ENCODE peak calls at places on chromosomes 6 and 20, in six cellular contexts. W, B, M, E, Q and N are unnamed samples.

GRCh38 chr6:73231986-73232391 is 6.7 kb upstream of the KHDC1L start:
- DNase-seq in W (peak; percentile 21), M (no peak), B (no peak), E (peak; percentile 57), Q (no peak), N (no peak)

GRCh38 chr6:19536838-19537237 is 300.3 kb upstream of the ID4 start:
- DNase-seq in Q (no peak), E (no peak), B (no peak), M (no peak), W (no peak), N (no peak)

GRCh38 chr20:4601630-4602296 is 119.9 kb upstream of the PRND start:
- DNase-seq in B (peak; percentile 78), W (peak; percentile 48), E (peak; percentile 60), M (no peak), Q (no peak), N (no peak)

GRCh38 chr20:53539516-53539915 is 54.1 kb downstream of the ZNF217 start:
- DNase-seq in M (no peak), W (peak; percentile 20), Q (no peak), E (no peak), B (no peak), N (no peak)

GRCh38 chr20:57761413-57761734 is 51.6 kb upstream of the PMEPA1 start:
- DNase-seq in M (no peak), B (no peak), W (no peak), Q (no peak), E (no peak), N (no peak)

GRCh38 chr20:13211956-13212618 is 9.0 kb upstream of the ISM1 start:
- DNase-seq in B (no peak), M (no peak), E (no peak), W (no peak), Q (no peak), N (no peak)

GRCh38 chr20:29319725-29320124 is 1937.7 kb upstream of the DEFB115 start:
- DNase-seq in W (no peak), Q (no peak), E (no peak), B (no peak), M (no peak), N (no peak)

GRCh38 chr20:41366546-41367392 is at the start of gene EMILIN3:
- DNase-seq in E (no peak), B (no peak), Q (no peak), W (no peak), M (no peak), N (peak; percentile 66)

GRCh38 chr20:57198359-57199072 is 67.9 kb downstream of the BMP7 start:
- DNase-seq in Q (no peak), M (no peak), B (no peak), W (peak; percentile 39), E (no peak), N (no peak)

GRCh38 chr6:81894788-81895221 is 142.3 kb upstream of the TENT5A start:
- DNase-seq in Q (no peak), W (peak; percentile 60), B (peak; percentile 69), M (peak; percentile 33), E (no peak), N (no peak)

GRCh38 chr6:105993769-105994521 is 92.2 kb upstream of the PRDM1 start:
- DNase-seq in B (peak; percentile 13), M (no peak), Q (peak; percentile 51), E (no peak), W (peak; percentile 42), N (no peak)

GRCh38 chr6:161169690-161170089 is 104.2 kb downstream of the AGPAT4 start:
- DNase-seq in M (peak; percentile 81), E (peak; percentile 54), W (peak; percentile 82), B (no peak), Q (no peak), N (no peak)

GRCh38 chr6:73774311-73774766 is 78.3 kb downstream of the CD109 start:
- DNase-seq in W (peak; percentile 91), B (peak; percentile 66), Q (no peak), E (peak; percentile 71), M (peak; percentile 99), N (no peak)

GRCh38 chr6:155297669-155298068 is 16.6 kb downstream of the TFB1M start:
- DNase-seq in M (no peak), W (no peak), B (no peak), Q (no peak), E (no peak), N (no peak)

GRCh38 chr6:48134246-48134645 is 23.2 kb upstream of the PTCHD4 start:
- DNase-seq in Q (no peak), W (peak; percentile 42), M (no peak), E (no peak), B (no peak), N (no peak)

GRCh38 chr20:45010399-45010828 is 44.1 kb downstream of the STK4 start:
- DNase-seq in M (peak; percentile 82), E (peak; percentile 70), Q (no peak), B (no peak), W (peak; percentile 88), N (no peak)

GRCh38 chr6:167151648-167152047 is 6.1 kb downstream of the GPR31 start:
- DNase-seq in B (no peak), E (no peak), M (no peak), Q (no peak), W (no peak), N (no peak)

GRCh38 chr20:48686238-48687096 is 141.3 kb downstream of the PREX1 start:
- DNase-seq in W (peak; percentile 32), B (peak; percentile 42), M (no peak), Q (no peak), E (no peak), N (no peak)

GRCh38 chr6:27149140-27149539 is 98.4 kb upstream of the PRSS16 start:
- DNase-seq in Q (no peak), B (no peak), W (no peak), M (no peak), E (no peak), N (no peak)

GRCh38 chr6:125114248-125114858 is 39.2 kb upstream of the TPD52L1 start:
- DNase-seq in B (peak; percentile 53), E (peak; percentile 65), Q (peak; percentile 31), W (peak; percentile 42), M (peak; percentile 57), N (no peak)

GRCh38 chr6:13302291-13302690 is 26.0 kb downstream of the TBC1D7 start:
- DNase-seq in E (no peak), M (no peak), B (no peak), Q (no peak), W (no peak), N (no peak)

GRCh38 chr20:63692436-63693078 is 3.9 kb upstream of the TNFRSF6B start:
- DNase-seq in B (no peak), M (no peak), E (no peak), W (no peak), Q (no peak), N (no peak)

GRCh38 chr6:28497893-28498292 is 17.7 kb downstream of the GPX6 start:
- DNase-seq in E (no peak), M (no peak), B (no peak), Q (no peak), W (no peak), N (no peak)
- TF ChIP-seq CTCF in E (no peak), M (no peak), B (no peak), Q (no peak), W (no peak), N (no peak)

DNA sequence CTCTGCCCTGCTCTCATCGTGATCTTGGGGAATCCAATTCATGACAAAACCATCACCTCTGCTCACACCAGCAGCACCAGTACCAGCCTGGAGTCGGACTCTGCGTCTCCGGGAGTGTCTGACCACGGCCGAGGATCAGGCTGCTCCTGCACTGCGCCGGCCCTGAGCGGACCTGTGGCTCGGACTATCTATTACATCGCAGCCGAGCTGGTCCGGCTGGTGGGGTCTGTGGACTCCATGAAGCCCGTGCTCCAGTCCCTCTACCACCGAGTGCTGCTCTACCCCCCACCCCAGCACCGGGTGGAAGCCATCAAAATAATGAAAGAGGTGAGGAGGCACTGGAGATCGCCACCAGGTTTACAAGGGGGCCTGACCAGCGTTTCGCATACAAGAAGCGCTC is 37.2 kb upstream of the PBOV1 start:
- DNase-seq in Q (no peak), M (no peak), B (no peak), E (no peak), W (no peak), N (no peak)
- TF ChIP-seq CTCF in Q (no peak), M (no peak), B (no peak), E (no peak), W (no peak), N (no peak)

DNA sequence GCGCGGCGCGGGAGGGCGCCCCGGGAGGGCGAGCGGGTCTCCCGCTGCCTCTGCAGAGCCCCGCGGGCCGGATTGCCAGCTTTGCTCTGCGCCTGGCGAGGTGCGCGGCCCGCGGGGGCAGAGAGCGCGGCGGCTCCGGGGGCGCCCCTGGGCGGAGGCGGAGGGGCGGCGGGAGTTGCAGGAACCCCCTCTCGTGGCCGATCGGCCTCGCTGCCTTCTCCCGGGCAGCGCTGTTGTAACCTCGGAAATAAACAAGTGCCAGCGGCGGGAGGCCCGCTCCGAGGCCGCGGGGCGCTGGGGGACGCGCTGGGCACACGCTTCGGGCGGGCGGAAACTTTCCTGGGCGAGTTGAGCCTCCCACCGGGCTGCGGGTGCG is 1.2 kb downstream of the CDH4 start:
- DNase-seq in E (no peak), Q (no peak), M (no peak), W (peak; percentile 51), B (no peak), N (peak; percentile 53)
- TF ChIP-seq CTCF in E (peak; percentile 48), Q (no peak), M (peak; percentile 52), W (peak; percentile 34), B (peak; percentile 8), N (peak; percentile 26)

GRCh38 chr6:112116215-112116614 is 28.8 kb downstream of the FAM229B start:
- DNase-seq in Q (no peak), W (no peak), M (no peak), B (no peak), E (no peak), N (no peak)
- TF ChIP-seq CTCF in Q (no peak), W (no peak), M (peak; percentile 18), B (no peak), E (peak; percentile 6), N (no peak)

DNA sequence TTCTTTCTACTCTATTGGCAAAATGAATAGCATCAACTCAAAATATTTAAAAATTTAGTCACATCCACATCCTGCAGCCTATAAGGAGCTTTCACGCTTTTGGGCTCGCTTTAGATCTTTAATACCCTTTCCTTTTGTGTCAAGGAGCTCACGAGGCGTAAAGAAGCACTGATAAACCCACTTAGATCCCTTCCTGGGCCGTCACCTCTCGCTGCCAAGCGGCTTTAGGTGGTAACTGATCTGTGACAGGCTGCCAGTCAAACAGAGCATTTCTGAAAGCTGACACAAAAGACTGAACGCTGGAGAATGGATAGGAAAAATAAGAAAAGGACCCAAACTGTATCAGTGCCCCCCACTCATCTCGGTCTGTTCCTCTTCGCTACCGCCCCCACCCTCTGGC is 385.7 kb upstream of the MMS22L start:
- DNase-seq in B (no peak), M (no peak), Q (no peak), W (peak; percentile 18), E (no peak), N (no peak)
- TF ChIP-seq CTCF in B (no peak), M (no peak), Q (no peak), W (no peak), E (no peak), N (no peak)

GRCh38 chr6:104771258-104771832 is 88.4 kb downstream of the HACE1 start:
- DNase-seq in Q (no peak), W (peak; percentile 11), M (no peak), E (peak; percentile 41), B (no peak), N (no peak)
- TF ChIP-seq CTCF in Q (peak; percentile 79), W (peak; percentile 22), M (peak; percentile 20), E (peak; percentile 23), B (peak; percentile 55), N (peak; percentile 60)

GRCh38 chr6:57221936-57222683 is at the start of gene RAB23:
- DNase-seq in W (peak; percentile 76), B (peak; percentile 83), Q (peak; percentile 79), E (peak; percentile 64), M (peak; percentile 67), N (peak; percentile 94)
- TF ChIP-seq CTCF in W (no peak), B (no peak), Q (no peak), E (no peak), M (no peak), N (no peak)